ENCODE peak calls at places on chromosomes 3 and 15, in four cellular contexts. X is NCI-H2029 treated with DMSO at 0.1 percent for 48 hours; Q is lower lobe of right lung; A is stimulated activated CD8-positive, alpha-beta memory T cell treated with anti-CD3 and anti-CD28 coated beads, Interleukin-7, amount 100 ng/mL, for 1 hour. W is an unnamed sample.

GRCh38 chr3:60775956-60776355 is 475.3 kb downstream of the FHIT start:
- DNase-seq in X (no peak), Q (no peak), A (no peak), W (peak)

GRCh38 chr3:196128172-196128843 is 46.4 kb upstream of the TFRC start:
- DNase-seq in X (no peak), Q (no peak), A (no peak), W (no peak)

GRCh38 chr15:80404719-80405553 is 754 bp downstream of the ARNT2 start:
- DNase-seq in X (no peak), Q (no peak), A (no peak), W (no peak)

GRCh38 chr3:126202281-126203079 is 22.1 kb upstream of the ALDH1L1 start:
- DNase-seq in X (no peak), Q (no peak), A (no peak), W (no peak)

GRCh38 chr15:98071786-98072185 is 111.3 kb downstream of the ARRDC4 start:
- DNase-seq in X (no peak), Q (no peak), A (no peak), W (no peak)

GRCh38 chr3:13815088-13815683 is 64.7 kb downstream of the WNT7A start:
- DNase-seq in X (no peak), Q (no peak), A (no peak), W (no peak)

GRCh38 chr3:33218072-33218445 is 551 bp downstream of the SUSD5 start:
- DNase-seq in X (no peak), Q (no peak), A (no peak), W (peak)

GRCh38 chr3:67109651-67110204 is 111.6 kb downstream of the KBTBD8 start:
- DNase-seq in X (peak), Q (no peak), A (no peak), W (peak)

GRCh38 chr15:85730001-85730820 is 64.5 kb downstream of the KLHL25 start:
- DNase-seq in X (peak), Q (no peak), A (no peak), W (peak)

GRCh38 chr15:73631915-73632669 is 1.1 kb downstream of the NPTN start:
- DNase-seq in X (no peak), Q (no peak), A (no peak), W (peak)

GRCh38 chr3:13762931-13763330 is 116.9 kb downstream of the WNT7A start:
- DNase-seq in X (no peak), Q (no peak), A (no peak), W (no peak)

GRCh38 chr3:64595253-64595694 is 92.5 kb downstream of the ADAMTS9 start:
- DNase-seq in X (no peak), Q (no peak), A (no peak), W (peak)

GRCh38 chr15:90159213-90159612 is 41.9 kb upstream of the SEMA4B start:
- DNase-seq in X (no peak), Q (no peak), A (no peak), W (peak)

GRCh38 chr3:30658328-30659052 is 52.1 kb downstream of the TGFBR2 start:
- DNase-seq in X (no peak), Q (no peak), A (no peak), W (peak)

GRCh38 chr3:154972951-154973350 is 107.2 kb upstream of the MME start:
- DNase-seq in X (no peak), Q (no peak), A (no peak), W (peak)

GRCh38 chr3:103440539-103441113 is 1005.8 kb downstream of the ZPLD1 start:
- DNase-seq in X (no peak), Q (no peak), A (no peak), W (no peak)

GRCh38 chr3:148697311-148698189 is at the start of gene AGTR1:
- DNase-seq in X (no peak), Q (peak), A (no peak), W (peak)

GRCh38 chr3:112774293-112774926 is 72.3 kb downstream of the CD200R1L start:
- DNase-seq in X (no peak), Q (no peak), A (no peak), W (peak)

GRCh38 chr3:98730338-98730737 is 32.8 kb upstream of the ST3GAL6 start:
- DNase-seq in X (no peak), Q (peak), A (no peak), W (no peak)

GRCh38 chr15:85289677-85290365 is 90.6 kb upstream of the AKAP13 start:
- DNase-seq in X (peak), Q (peak), A (no peak), W (peak)

GRCh38 chr3:129592362-129593150 is 13.9 kb downstream of the PLXND1 start:
- DNase-seq in X (no peak), Q (peak), A (no peak), W (peak)

GRCh38 chr3:57079221-57079831 is 18.9 kb downstream of the SPATA12 start:
- DNase-seq in X (no peak), Q (peak), A (no peak), W (no peak)

GRCh38 chr3:108312656-108313055 is 16.3 kb downstream of the HHLA2 start:
- DNase-seq in X (no peak), Q (no peak), A (no peak), W (no peak)

GRCh38 chr3:134364936-134365765 is 9.1 kb downstream of the AMOTL2 start:
- DNase-seq in X (no peak), Q (no peak), A (no peak), W (no peak)

GRCh38 chr3:178968996-178969700 is 102.5 kb downstream of the ZMAT3 start:
- DNase-seq in X (no peak), Q (no peak), A (no peak), W (no peak)

W was measured in fibroblast of villous mesenchyme.